ENCODE peak calls at places on chromosomes 11 and 22, in eight cellular contexts. T is heart right ventricle, W is suprapubic skin, V is transverse colon, P is cardiac muscle cell, A is stomach, R is A549, E is mesendoderm. Y is an unnamed sample. For H3K4me1, the result is how much of the 10 kb centered on the place peaks cover.

GRCh38 chr11:19934828-19935259 is 222.2 kb downstream of the NAV2 start:
- DNase-seq in T (no peak), W (no peak), V (no peak), P (no peak), A (no peak), R (no peak), E (peak), Y (no peak)

GRCh38 chr22:25068701-25069100 is 116.2 kb downstream of the KIAA1671 start:
- DNase-seq in T (no peak), W (no peak), V (no peak), P (no peak), A (no peak), R (no peak), E (no peak), Y (peak)

GRCh38 chr11:126588630-126589491 is 233.4 kb downstream of the ST3GAL4 start:
- DNase-seq in T (no peak), W (no peak), V (no peak), P (no peak), A (no peak), R (no peak), E (no peak), Y (no peak)

GRCh38 chr11:38476808-38477565 is 1879.0 kb upstream of the RAG2 start:
- DNase-seq in T (no peak), W (no peak), V (no peak), P (no peak), A (no peak), R (no peak), E (no peak), Y (peak)

GRCh38 chr11:8720376-8720775 is 37.8 kb downstream of the RPL27A start:
- DNase-seq in T (no peak), W (no peak), V (no peak), P (no peak), A (peak), R (no peak), E (no peak), Y (no peak)

GRCh38 chr11:6237903-6238302 is 986 bp upstream of the CNGA4 start:
- DNase-seq in T (no peak), W (no peak), V (no peak), P (no peak), A (no peak), R (no peak), E (no peak), Y (no peak)

GRCh38 chr22:27391092-27391770 is 410.3 kb downstream of the MN1 start:
- DNase-seq in T (peak), W (no peak), V (no peak), P (peak), A (no peak), R (no peak), E (peak), Y (no peak)

GRCh38 chr11:17013548-17014320 is 480 bp downstream of the PLEKHA7 start:
- DNase-seq in T (peak), W (peak), V (peak), P (no peak), A (peak), R (no peak), E (peak), Y (no peak)

GRCh38 chr11:57340228-57340627 is 2.1 kb downstream of the P2RX3 start:
- DNase-seq in T (no peak), W (no peak), V (no peak), P (peak), A (no peak), R (no peak), E (peak), Y (no peak)

GRCh38 chr11:119501777-119502405 is 78.9 kb upstream of the THY1 start:
- DNase-seq in T (no peak), W (no peak), V (no peak), P (no peak), A (no peak), R (no peak), E (no peak), Y (no peak)

GRCh38 chr22:25008666-25009065 is 56.1 kb downstream of the KIAA1671 start:
- DNase-seq in T (no peak), W (no peak), V (no peak), P (no peak), A (no peak), R (peak), E (no peak), Y (no peak)

GRCh38 chr11:72222907-72223614 is 1.5 kb upstream of the INPPL1 start:
- DNase-seq in T (peak), W (peak), V (peak), P (peak), A (peak), R (peak), E (peak), Y (peak)

GRCh38 chr22:25405854-25406509 is 158.5 kb upstream of the GRK3 start:
- DNase-seq in T (no peak), W (no peak), V (no peak), P (no peak), A (no peak), R (no peak), E (no peak), Y (no peak)

GRCh38 chr11:29255401-29255800 is 761.4 kb downstream of the KCNA4 start:
- DNase-seq in T (no peak), W (no peak), V (no peak), P (peak), A (no peak), R (no peak), E (no peak), Y (peak)

GRCh38 chr11:118320515-118320914 is 16.0 kb downstream of the CD3E start:
- DNase-seq in T (no peak), W (no peak), V (no peak), P (no peak), A (no peak), R (no peak), E (no peak), Y (no peak)

GRCh38 chr22:25060522-25061071 is 108.1 kb downstream of the KIAA1671 start:
- DNase-seq in T (no peak), W (no peak), V (no peak), P (no peak), A (no peak), R (no peak), E (no peak), Y (no peak)

GRCh38 chr11:58787903-58788302 is 56.2 kb upstream of the GLYAT start:
- DNase-seq in T (no peak), W (no peak), V (no peak), P (no peak), A (no peak), R (no peak), E (no peak), Y (no peak)

GRCh38 chr11:123576082-123576481 is 78.3 kb downstream of the SCN3B start:
- DNase-seq in T (no peak), W (no peak), V (no peak), P (no peak), A (no peak), R (no peak), E (no peak), Y (no peak)

GRCh38 chr11:93169950-93170561 is 27.7 kb downstream of the SLC36A4 start:
- DNase-seq in T (no peak), W (no peak), V (no peak), P (peak), A (no peak), R (peak), E (peak), Y (peak)

GRCh38 chr11:76577199-76577920 is 93.2 kb downstream of the LRRC32 start:
- DNase-seq in T (peak), W (no peak), V (peak), P (peak), A (no peak), R (peak), E (peak), Y (peak)

GRCh38 chr11:122628691-122629555 is 26.6 kb upstream of the UBASH3B start:
- DNase-seq in T (peak), W (no peak), V (peak), P (peak), A (peak), R (peak), E (peak), Y (peak)

GRCh38 chr22:36386351-36386899 is 1.3 kb downstream of the MYH9 start:
- DNase-seq in T (peak), W (no peak), V (peak), P (no peak), A (no peak), R (peak), E (no peak), Y (peak)

GRCh38 chr22:28183078-28183870 is 264.2 kb upstream of the PITPNB start:
- DNase-seq in T (no peak), W (no peak), V (no peak), P (peak), A (peak), R (no peak), E (no peak), Y (no peak)

GRCh38 chr11:42646959-42647358 is 664.8 kb upstream of the API5 start:
- DNase-seq in T (no peak), W (no peak), V (no peak), P (no peak), A (no peak), R (no peak), E (no peak), Y (no peak)
- H3K4me1 ChIP-seq in T (under half), W (under half), V (under half), P (under half), A (under half), R (under half), E (under half), Y (under half)

GRCh38 chr11:61971177-61972111 is 4.0 kb upstream of the FTH1 start:
- DNase-seq in T (peak), W (peak), V (peak), P (peak), A (peak), R (peak), E (peak), Y (peak)

GRCh38 chr11:61969838-61970452 is 2.5 kb upstream of the FTH1 start:
- DNase-seq in T (no peak), W (no peak), V (no peak), P (peak), A (no peak), R (peak), E (no peak), Y (no peak)

GRCh38 chr11:61972796-61973602 is 5.6 kb upstream of the FTH1 start:
- DNase-seq in T (no peak), W (no peak), V (no peak), P (no peak), A (no peak), R (peak), E (no peak), Y (no peak)

GRCh38 chr11:61973603-61974162 is 6.2 kb upstream of the FTH1 start:
- DNase-seq in T (no peak), W (no peak), V (no peak), P (no peak), A (no peak), R (no peak), E (no peak), Y (no peak)

DNA sequence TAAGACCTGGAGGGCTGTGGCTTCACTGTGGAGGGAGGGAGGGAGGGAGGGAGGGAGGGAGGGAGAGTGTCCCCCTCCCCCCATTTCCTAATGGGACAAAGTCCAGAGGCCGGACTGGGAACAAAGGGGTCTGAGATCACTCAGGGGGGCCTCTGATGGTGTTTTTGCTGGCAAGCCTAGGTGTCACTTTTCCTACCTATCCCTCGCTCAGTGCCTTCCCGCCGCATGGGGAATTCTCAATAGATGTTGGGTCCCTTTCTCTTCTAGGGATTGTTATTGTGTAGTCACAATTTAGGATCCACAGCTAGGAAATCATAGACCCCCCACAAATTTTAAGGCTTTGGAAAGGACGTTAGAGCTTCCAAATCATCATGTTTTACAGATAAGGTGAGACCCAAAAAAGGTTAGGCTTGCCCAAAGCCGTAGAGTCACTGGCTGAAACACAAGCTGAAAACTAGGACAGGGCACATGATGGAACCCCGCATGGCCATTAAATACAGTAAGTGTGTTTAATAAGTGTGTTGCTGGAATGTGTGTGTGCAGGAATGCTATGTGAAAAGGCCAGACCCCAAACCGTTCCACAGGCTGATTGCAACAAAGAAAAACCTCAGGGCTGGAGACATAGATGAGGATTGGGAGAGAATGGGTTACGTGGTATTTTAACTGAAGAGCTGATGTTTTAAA is 4.8 kb upstream of the FTH1 start:
- DNase-seq in T (no peak), W (no peak), V (no peak), P (peak), A (no peak), R (no peak), E (no peak), Y (no peak)
- H3K4me1 ChIP-seq in T (half or more), W (half or more), V (half or more), P (under half), A (half or more), R (half or more), E (under half), Y (under half)

DNA sequence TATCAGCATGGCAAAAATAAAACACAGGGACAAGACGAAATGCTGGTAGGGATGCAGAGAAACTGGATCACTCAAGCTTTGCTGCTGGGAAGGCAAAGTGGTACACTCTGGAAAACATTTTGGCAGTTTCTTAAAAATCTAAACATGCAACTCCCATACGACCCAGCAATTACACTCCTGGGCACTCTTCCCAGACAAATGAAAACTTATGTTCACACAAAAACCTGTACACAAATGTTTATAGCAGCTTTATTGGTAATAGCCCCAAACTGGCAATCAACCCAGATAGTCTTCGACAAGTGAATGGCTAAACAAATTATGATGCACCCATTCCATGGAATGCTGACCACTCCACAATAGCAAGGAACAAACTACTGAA is 35.8 kb upstream of the PRR5 start:
- DNase-seq in T (no peak), W (no peak), V (no peak), P (no peak), A (no peak), R (no peak), E (no peak), Y (no peak)
- H3K4me1 ChIP-seq in T (under half), W (under half), V (under half), P (under half), A (under half), R (under half), E (under half), Y (under half)

GRCh38 chr22:40732996-40733292 is 53.7 kb downstream of the MCHR1 start:
- DNase-seq in T (no peak), W (no peak), V (no peak), P (no peak), A (no peak), R (no peak), E (no peak), Y (no peak)
- H3K4me1 ChIP-seq in T (under half), W (under half), V (under half), P (under half), A (under half), R (under half), E (under half), Y (under half)

GRCh38 chr11:68469122-68469521 is 8.6 kb downstream of the PPP6R3 start:
- DNase-seq in T (no peak), W (no peak), V (no peak), P (peak), A (no peak), R (no peak), E (peak), Y (no peak)
- H3K4me1 ChIP-seq in T (half or more), W (half or more), V (under half), P (under half), A (half or more), R (under half), E (under half), Y (under half)

DNA sequence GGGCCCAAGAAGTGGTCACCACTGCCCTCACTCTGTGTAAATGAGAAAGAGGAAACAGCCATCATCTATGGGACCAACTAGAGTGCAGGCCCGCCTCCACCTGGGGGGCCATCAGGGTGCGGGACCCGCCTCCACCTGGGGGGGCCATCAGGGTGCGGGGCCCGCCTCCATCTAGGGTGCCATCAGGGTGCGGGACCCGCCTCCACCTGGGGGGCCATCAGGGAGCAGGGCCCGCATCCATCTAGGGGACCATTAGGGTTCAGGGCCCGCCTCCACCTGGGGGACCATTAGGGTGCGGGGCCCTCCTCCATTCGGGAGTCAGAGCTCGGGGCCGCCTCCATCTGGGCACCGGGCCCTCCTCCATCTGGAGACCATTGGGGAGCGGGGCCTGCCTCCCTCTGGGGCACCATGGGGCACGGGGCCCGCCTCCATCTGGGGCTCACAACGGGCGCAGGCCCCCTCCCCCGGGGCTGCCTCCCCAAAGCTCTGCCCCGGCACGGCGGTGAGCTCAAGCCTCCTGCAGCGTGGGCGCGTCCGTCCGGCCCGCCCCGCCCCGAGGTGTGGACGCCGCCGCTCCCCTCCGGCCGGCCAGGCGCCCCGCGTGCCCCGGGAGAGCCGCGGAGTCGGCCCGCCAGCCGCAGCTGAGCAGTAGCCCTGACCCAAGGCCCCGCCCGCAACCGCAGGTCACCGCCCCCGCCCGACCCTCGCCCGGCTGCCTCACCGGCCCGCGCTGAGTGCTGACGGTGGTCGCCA is 511 bp downstream of the TOLLIP start:
- DNase-seq in T (no peak), W (peak), V (no peak), P (no peak), A (no peak), R (no peak), E (no peak), Y (peak)
- H3K4me1 ChIP-seq in T (under half), W (half or more), V (under half), P (under half), A (half or more), R (under half), E (under half), Y (under half)

GRCh38 chr22:17781319-17782031 is 7.2 kb upstream of the BID start:
- DNase-seq in T (no peak), W (no peak), V (no peak), P (peak), A (no peak), R (peak), E (no peak), Y (peak)

GRCh38 chr22:17779286-17780115 is 5.2 kb upstream of the BID start:
- DNase-seq in T (no peak), W (no peak), V (no peak), P (no peak), A (no peak), R (no peak), E (no peak), Y (peak)

GRCh38 chr22:17778412-17778976 is 4.2 kb upstream of the BID start:
- DNase-seq in T (no peak), W (no peak), V (no peak), P (no peak), A (no peak), R (no peak), E (no peak), Y (no peak)

GRCh38 chr22:17780741-17781318 is 6.6 kb upstream of the BID start:
- DNase-seq in T (no peak), W (no peak), V (no peak), P (no peak), A (no peak), R (no peak), E (no peak), Y (no peak)

GRCh38 chr22:17780116-17780740 is 6.0 kb upstream of the BID start:
- DNase-seq in T (no peak), W (no peak), V (no peak), P (no peak), A (no peak), R (no peak), E (no peak), Y (no peak)
- H3K4me1 ChIP-seq in T (under half), W (under half), V (under half), P (under half), A (under half), R (under half), E (under half), Y (under half)

GRCh38 chr11:60769273-60769672 is 12.6 kb downstream of the MS4A15 start:
- DNase-seq in T (no peak), W (no peak), V (no peak), P (no peak), A (no peak), R (no peak), E (peak), Y (no peak)
- H3K4me1 ChIP-seq in T (under half), W (under half), V (under half), P (under half), A (under half), R (under half), E (under half), Y (under half)

GRCh38 chr22:45686004-45686403 is 14.4 kb downstream of the ATXN10 start:
- DNase-seq in T (no peak), W (no peak), V (no peak), P (no peak), A (no peak), R (no peak), E (no peak), Y (no peak)
- H3K4me1 ChIP-seq in T (under half), W (under half), V (under half), P (under half), A (under half), R (half or more), E (under half), Y (under half)

Y was measured in SJCRH30.